ENCODE peak calls at places on chromosomes 3 and 15, in four cellular contexts. One of them, this sample, is unnamed.

GRCh38 chr15:99421172-99421656 is 144.6 kb upstream of the MEF2A start:
- DNase-seq in head of caudate nucleus: no peak
- DNase-seq in islet precursor cell: peak; percentile 48
- DNase-seq in stimulated activated CD8-positive, alpha-beta memory T cell treated with anti-CD3 and anti-CD28 coated beads, Interleukin-4, amount 100 ng/mL, for 24 hours: no peak
- DNase-seq in this sample: no peak

GRCh38 chr3:190619353-190619752 is 105.5 kb downstream of the IL1RAP start:
- DNase-seq in head of caudate nucleus: no peak
- DNase-seq in islet precursor cell: no peak
- DNase-seq in stimulated activated CD8-positive, alpha-beta memory T cell treated with anti-CD3 and anti-CD28 coated beads, Interleukin-4, amount 100 ng/mL, for 24 hours: no peak
- DNase-seq in this sample: no peak

GRCh38 chr3:188624384-188624783 is 470.4 kb downstream of the LPP start:
- DNase-seq in head of caudate nucleus: no peak
- DNase-seq in islet precursor cell: no peak
- DNase-seq in stimulated activated CD8-positive, alpha-beta memory T cell treated with anti-CD3 and anti-CD28 coated beads, Interleukin-4, amount 100 ng/mL, for 24 hours: no peak
- DNase-seq in this sample: no peak

GRCh38 chr3:52183786-52184445 is 14.0 kb upstream of the ALAS1 start:
- DNase-seq in head of caudate nucleus: no peak
- DNase-seq in islet precursor cell: no peak
- DNase-seq in stimulated activated CD8-positive, alpha-beta memory T cell treated with anti-CD3 and anti-CD28 coated beads, Interleukin-4, amount 100 ng/mL, for 24 hours: no peak
- DNase-seq in this sample: no peak

GRCh38 chr3:166829896-166830295 is 550.2 kb downstream of the ZBBX start:
- DNase-seq in head of caudate nucleus: no peak
- DNase-seq in islet precursor cell: no peak
- DNase-seq in stimulated activated CD8-positive, alpha-beta memory T cell treated with anti-CD3 and anti-CD28 coated beads, Interleukin-4, amount 100 ng/mL, for 24 hours: no peak
- DNase-seq in this sample: no peak

GRCh38 chr15:58387130-58387529 is 44.7 kb upstream of the LIPC start:
- DNase-seq in head of caudate nucleus: no peak
- DNase-seq in islet precursor cell: no peak
- DNase-seq in stimulated activated CD8-positive, alpha-beta memory T cell treated with anti-CD3 and anti-CD28 coated beads, Interleukin-4, amount 100 ng/mL, for 24 hours: no peak
- DNase-seq in this sample: no peak

GRCh38 chr3:72768976-72769375 is 79.3 kb downstream of the SHQ1 start:
- DNase-seq in head of caudate nucleus: no peak
- DNase-seq in islet precursor cell: no peak
- DNase-seq in stimulated activated CD8-positive, alpha-beta memory T cell treated with anti-CD3 and anti-CD28 coated beads, Interleukin-4, amount 100 ng/mL, for 24 hours: no peak
- DNase-seq in this sample: no peak

GRCh38 chr15:88776646-88777045 is 26.6 kb upstream of the ACAN start:
- DNase-seq in head of caudate nucleus: peak; percentile 28
- DNase-seq in islet precursor cell: no peak
- DNase-seq in stimulated activated CD8-positive, alpha-beta memory T cell treated with anti-CD3 and anti-CD28 coated beads, Interleukin-4, amount 100 ng/mL, for 24 hours: no peak
- DNase-seq in this sample: peak; percentile 50

GRCh38 chr15:85672338-85673097 is 122.2 kb downstream of the KLHL25 start:
- DNase-seq in head of caudate nucleus: no peak
- DNase-seq in islet precursor cell: no peak
- DNase-seq in stimulated activated CD8-positive, alpha-beta memory T cell treated with anti-CD3 and anti-CD28 coated beads, Interleukin-4, amount 100 ng/mL, for 24 hours: no peak
- DNase-seq in this sample: no peak

GRCh38 chr3:175378348-175378747 is 519.2 kb downstream of the NAALADL2 start:
- DNase-seq in head of caudate nucleus: no peak
- DNase-seq in islet precursor cell: no peak
- DNase-seq in stimulated activated CD8-positive, alpha-beta memory T cell treated with anti-CD3 and anti-CD28 coated beads, Interleukin-4, amount 100 ng/mL, for 24 hours: no peak
- DNase-seq in this sample: no peak

GRCh38 chr3:123346726-123347125 is 102.2 kb downstream of the ADCY5 start:
- DNase-seq in head of caudate nucleus: no peak
- DNase-seq in islet precursor cell: peak; percentile 50
- DNase-seq in stimulated activated CD8-positive, alpha-beta memory T cell treated with anti-CD3 and anti-CD28 coated beads, Interleukin-4, amount 100 ng/mL, for 24 hours: no peak
- DNase-seq in this sample: peak; percentile 36

GRCh38 chr3:183202004-183202722 is 39.6 kb upstream of the LAMP3 start:
- DNase-seq in head of caudate nucleus: no peak
- DNase-seq in islet precursor cell: no peak
- DNase-seq in stimulated activated CD8-positive, alpha-beta memory T cell treated with anti-CD3 and anti-CD28 coated beads, Interleukin-4, amount 100 ng/mL, for 24 hours: no peak
- DNase-seq in this sample: no peak

GRCh38 chr3:165440380-165440779 is 244.2 kb upstream of the SLITRK3 start:
- DNase-seq in head of caudate nucleus: no peak
- DNase-seq in islet precursor cell: no peak
- DNase-seq in stimulated activated CD8-positive, alpha-beta memory T cell treated with anti-CD3 and anti-CD28 coated beads, Interleukin-4, amount 100 ng/mL, for 24 hours: no peak
- DNase-seq in this sample: no peak

GRCh38 chr3:139762307-139762706 is 84.5 kb upstream of the NMNAT3 start:
- DNase-seq in head of caudate nucleus: no peak
- DNase-seq in islet precursor cell: peak; percentile 79
- DNase-seq in stimulated activated CD8-positive, alpha-beta memory T cell treated with anti-CD3 and anti-CD28 coated beads, Interleukin-4, amount 100 ng/mL, for 24 hours: no peak
- DNase-seq in this sample: no peak

GRCh38 chr15:58212909-58213526 is 74.8 kb downstream of the AQP9 start:
- DNase-seq in head of caudate nucleus: no peak
- DNase-seq in islet precursor cell: no peak
- DNase-seq in stimulated activated CD8-positive, alpha-beta memory T cell treated with anti-CD3 and anti-CD28 coated beads, Interleukin-4, amount 100 ng/mL, for 24 hours: no peak
- DNase-seq in this sample: no peak

GRCh38 chr3:159074756-159075155 is 272.9 kb downstream of the MFSD1 start:
- DNase-seq in head of caudate nucleus: no peak
- DNase-seq in islet precursor cell: no peak
- DNase-seq in stimulated activated CD8-positive, alpha-beta memory T cell treated with anti-CD3 and anti-CD28 coated beads, Interleukin-4, amount 100 ng/mL, for 24 hours: no peak
- DNase-seq in this sample: no peak

GRCh38 chr15:59119625-59120024 is 14.7 kb downstream of the CCNB2 start:
- DNase-seq in head of caudate nucleus: no peak
- DNase-seq in islet precursor cell: no peak
- DNase-seq in stimulated activated CD8-positive, alpha-beta memory T cell treated with anti-CD3 and anti-CD28 coated beads, Interleukin-4, amount 100 ng/mL, for 24 hours: no peak
- DNase-seq in this sample: no peak

GRCh38 chr3:8450618-8451017 is 51.0 kb upstream of the LMCD1 start:
- DNase-seq in head of caudate nucleus: no peak
- DNase-seq in islet precursor cell: no peak
- DNase-seq in stimulated activated CD8-positive, alpha-beta memory T cell treated with anti-CD3 and anti-CD28 coated beads, Interleukin-4, amount 100 ng/mL, for 24 hours: no peak
- DNase-seq in this sample: no peak

GRCh38 chr3:142501004-142501926 is 53.4 kb upstream of the XRN1 start:
- DNase-seq in head of caudate nucleus: no peak
- DNase-seq in islet precursor cell: no peak
- DNase-seq in stimulated activated CD8-positive, alpha-beta memory T cell treated with anti-CD3 and anti-CD28 coated beads, Interleukin-4, amount 100 ng/mL, for 24 hours: no peak
- DNase-seq in this sample: no peak

GRCh38 chr3:149512073-149512782 is 37.7 kb downstream of the TM4SF4 start:
- DNase-seq in head of caudate nucleus: peak; percentile 68
- DNase-seq in islet precursor cell: peak; percentile 84
- DNase-seq in stimulated activated CD8-positive, alpha-beta memory T cell treated with anti-CD3 and anti-CD28 coated beads, Interleukin-4, amount 100 ng/mL, for 24 hours: no peak
- DNase-seq in this sample: peak; percentile 65

GRCh38 chr15:36330598-36330997 is 248.8 kb upstream of the CDIN1 start:
- DNase-seq in head of caudate nucleus: no peak
- DNase-seq in islet precursor cell: no peak
- DNase-seq in stimulated activated CD8-positive, alpha-beta memory T cell treated with anti-CD3 and anti-CD28 coated beads, Interleukin-4, amount 100 ng/mL, for 24 hours: no peak
- DNase-seq in this sample: no peak

GRCh38 chr15:40928975-40929729 is at the start of gene DLL4:
- DNase-seq in head of caudate nucleus: peak; percentile 22
- DNase-seq in islet precursor cell: peak; percentile 90
- DNase-seq in stimulated activated CD8-positive, alpha-beta memory T cell treated with anti-CD3 and anti-CD28 coated beads, Interleukin-4, amount 100 ng/mL, for 24 hours: no peak
- DNase-seq in this sample: no peak

GRCh38 chr3:148861277-148861869 is 3.7 kb upstream of the CPA3 start:
- DNase-seq in head of caudate nucleus: no peak
- DNase-seq in islet precursor cell: no peak
- DNase-seq in stimulated activated CD8-positive, alpha-beta memory T cell treated with anti-CD3 and anti-CD28 coated beads, Interleukin-4, amount 100 ng/mL, for 24 hours: no peak
- DNase-seq in this sample: no peak

GRCh38 chr15:50262533-50262932 is 3.0 kb downstream of the HDC start:
- DNase-seq in head of caudate nucleus: no peak
- DNase-seq in islet precursor cell: no peak
- DNase-seq in stimulated activated CD8-positive, alpha-beta memory T cell treated with anti-CD3 and anti-CD28 coated beads, Interleukin-4, amount 100 ng/mL, for 24 hours: peak; percentile 33
- DNase-seq in this sample: no peak

GRCh38 chr15:60390931-60391501 is 6.8 kb downstream of the ANXA2 start:
- DNase-seq in head of caudate nucleus: no peak
- DNase-seq in islet precursor cell: peak; percentile 93
- DNase-seq in stimulated activated CD8-positive, alpha-beta memory T cell treated with anti-CD3 and anti-CD28 coated beads, Interleukin-4, amount 100 ng/mL, for 24 hours: no peak
- DNase-seq in this sample: no peak

GRCh38 chr3:99355465-99355864 is 282.9 kb upstream of the COL8A1 start:
- DNase-seq in head of caudate nucleus: no peak
- DNase-seq in islet precursor cell: no peak
- DNase-seq in stimulated activated CD8-positive, alpha-beta memory T cell treated with anti-CD3 and anti-CD28 coated beads, Interleukin-4, amount 100 ng/mL, for 24 hours: no peak
- DNase-seq in this sample: no peak

GRCh38 chr3:59006791-59007517 is 42.9 kb downstream of the CFAP20DC start:
- DNase-seq in head of caudate nucleus: no peak
- DNase-seq in islet precursor cell: no peak
- DNase-seq in stimulated activated CD8-positive, alpha-beta memory T cell treated with anti-CD3 and anti-CD28 coated beads, Interleukin-4, amount 100 ng/mL, for 24 hours: no peak
- DNase-seq in this sample: no peak